ENCODE peak calls at places on chromosomes 3 and 15, in five cellular contexts. I is OCI-M1; T is activated T-helper 1 cell treated with anti-CD3 and anti-CD28 coated beads, Interleukin-2, amount 50 U/mL, for 16 hours; V is cardiac fibroblast; A is fibroblast of pulmonary artery. D is an unnamed sample.
A peak's percentile ranks its signal among the peaks of the same experiment; 100 is the strongest.

GRCh38 chr3:43695443-43695842 is 4.7 kb downstream of the ABHD5 start:
- DNase-seq in T (no peak), A (peak; percentile 88), I (peak; percentile 79), V (peak; percentile 85), D (no peak)

GRCh38 chr3:69200384-69201068 is 78.1 kb upstream of the LMOD3 start:
- DNase-seq in A (peak; percentile 65), T (no peak), I (peak; percentile 76), V (peak; percentile 22), D (no peak)

GRCh38 chr15:90660195-90660995 is 56.8 kb upstream of the BLM start:
- DNase-seq in T (peak; percentile 20), V (peak; percentile 90), A (peak; percentile 80), I (peak; percentile 89), D (no peak)

GRCh38 chr3:178267158-178267838 is 268.9 kb upstream of the KCNMB2 start:
- DNase-seq in V (no peak), A (no peak), T (no peak), I (no peak), D (no peak)

GRCh38 chr15:96225642-96226259 is 104.7 kb upstream of the NR2F2 start:
- DNase-seq in A (no peak), V (no peak), T (no peak), I (no peak), D (no peak)

GRCh38 chr3:178950676-178951075 is 120.9 kb downstream of the ZMAT3 start:
- DNase-seq in V (peak; percentile 61), I (no peak), T (no peak), A (peak; percentile 27), D (no peak)

GRCh38 chr3:25855281-25855680 is 65.4 kb downstream of the OXSM start:
- DNase-seq in V (no peak), A (no peak), I (peak; percentile 44), T (no peak), D (no peak)

GRCh38 chr3:23888617-23889228 is 28.1 kb downstream of the NKIRAS1 start:
- DNase-seq in I (peak; percentile 72), V (peak; percentile 71), A (peak; percentile 76), T (no peak), D (no peak)

GRCh38 chr3:187997946-187998561 is 155.9 kb upstream of the LPP start:
- DNase-seq in V (no peak), T (no peak), I (no peak), A (no peak), D (no peak)

GRCh38 chr3:14921034-14921616 is 26.3 kb upstream of the NR2C2 start:
- DNase-seq in T (peak; percentile 71), I (peak; percentile 88), A (peak; percentile 92), V (peak; percentile 91), D (peak; percentile 79)

GRCh38 chr3:136490646-136491405 is 240.7 kb downstream of the PCCB start:
- DNase-seq in A (no peak), I (no peak), T (no peak), V (no peak), D (no peak)

D was measured in C1 segment of cervical spinal cord.